ENCODE peak calls at places on chromosomes 6 and 20, in nine cellular contexts. Q, Z, U, W, B, H, E, T and Y are unnamed samples.

GRCh38 chr6:134908906-134909516 is 40.9 kb downstream of the ALDH8A1 start:
- DNase-seq in Q (no peak), Z (no peak), U (no peak), W (no peak), B (peak; percentile 90), H (peak; percentile 41), E (peak; percentile 7), T (peak; percentile 64), Y (peak; percentile 46)

GRCh38 chr6:117545161-117545595 is 57.1 kb downstream of the GOPC start:
- DNase-seq in Q (no peak), Z (no peak), U (no peak), W (no peak), B (peak; percentile 77), H (no peak), E (peak; percentile 85), T (no peak), Y (no peak)

GRCh38 chr20:46359233-46359751 is 47.1 kb downstream of the ELMO2 start:
- DNase-seq in Q (no peak), Z (no peak), U (no peak), W (no peak), B (no peak), H (no peak), E (no peak), T (no peak), Y (no peak)

GRCh38 chr20:32539063-32539816 is 45.9 kb downstream of the NOL4L start:
- DNase-seq in Q (no peak), Z (no peak), U (no peak), W (no peak), B (no peak), H (peak; percentile 25), E (no peak), T (no peak), Y (no peak)

GRCh38 chr6:150992682-150993081 is 127.2 kb downstream of the MTHFD1L start:
- DNase-seq in Q (no peak), Z (no peak), U (no peak), W (no peak), B (no peak), H (no peak), E (no peak), T (no peak), Y (no peak)

GRCh38 chr6:116557863-116558262 is 4.3 kb downstream of the CALHM4 start:
- DNase-seq in Q (no peak), Z (no peak), U (no peak), W (peak; percentile 51), B (peak; percentile 51), H (no peak), E (peak; percentile 22), T (peak; percentile 66), Y (no peak)

GRCh38 chr6:140567469-140567868 is 1193.0 kb upstream of the CITED2 start:
- DNase-seq in Q (no peak), Z (no peak), U (no peak), W (no peak), B (no peak), H (no peak), E (no peak), T (no peak), Y (no peak)

GRCh38 chr20:39778431-39778830 is 816.3 kb downstream of the DHX35 start:
- DNase-seq in Q (no peak), Z (no peak), U (no peak), W (no peak), B (no peak), H (no peak), E (no peak), T (no peak), Y (no peak)

GRCh38 chr6:132749111-132749510 is 8.6 kb downstream of the VNN2 start:
- DNase-seq in Q (no peak), Z (no peak), U (no peak), W (no peak), B (no peak), H (no peak), E (no peak), T (no peak), Y (no peak)

GRCh38 chr6:158654498-158654897 is 4.6 kb downstream of the SYTL3 start:
- DNase-seq in Q (no peak), Z (peak; percentile 57), U (peak; percentile 84), W (no peak), B (no peak), H (peak; percentile 67), E (peak; percentile 41), T (no peak), Y (no peak)

GRCh38 chr6:62711750-62712149 is 425.7 kb upstream of the KHDRBS2 start:
- DNase-seq in Q (no peak), Z (no peak), U (no peak), W (no peak), B (no peak), H (no peak), E (no peak), T (no peak), Y (no peak)

GRCh38 chr6:145814035-145814500 is 527 bp downstream of the FBXO30 start:
- DNase-seq in Q (no peak), Z (peak; percentile 34), U (no peak), W (peak; percentile 6), B (peak; percentile 65), H (peak; percentile 33), E (peak; percentile 54), T (no peak), Y (no peak)

GRCh38 chr6:35048631-35049083 is 92.5 kb downstream of the TCP11 start:
- DNase-seq in Q (no peak), Z (peak; percentile 30), U (no peak), W (no peak), B (no peak), H (peak; percentile 50), E (no peak), T (no peak), Y (no peak)
- TF ChIP-seq POLR2AphosphoS5 in Q (no peak), Z (no peak), U (peak; percentile 72), W (no peak), B (no peak), H (peak; percentile 34), E (no peak), T (no peak), Y (no peak)

DNA sequence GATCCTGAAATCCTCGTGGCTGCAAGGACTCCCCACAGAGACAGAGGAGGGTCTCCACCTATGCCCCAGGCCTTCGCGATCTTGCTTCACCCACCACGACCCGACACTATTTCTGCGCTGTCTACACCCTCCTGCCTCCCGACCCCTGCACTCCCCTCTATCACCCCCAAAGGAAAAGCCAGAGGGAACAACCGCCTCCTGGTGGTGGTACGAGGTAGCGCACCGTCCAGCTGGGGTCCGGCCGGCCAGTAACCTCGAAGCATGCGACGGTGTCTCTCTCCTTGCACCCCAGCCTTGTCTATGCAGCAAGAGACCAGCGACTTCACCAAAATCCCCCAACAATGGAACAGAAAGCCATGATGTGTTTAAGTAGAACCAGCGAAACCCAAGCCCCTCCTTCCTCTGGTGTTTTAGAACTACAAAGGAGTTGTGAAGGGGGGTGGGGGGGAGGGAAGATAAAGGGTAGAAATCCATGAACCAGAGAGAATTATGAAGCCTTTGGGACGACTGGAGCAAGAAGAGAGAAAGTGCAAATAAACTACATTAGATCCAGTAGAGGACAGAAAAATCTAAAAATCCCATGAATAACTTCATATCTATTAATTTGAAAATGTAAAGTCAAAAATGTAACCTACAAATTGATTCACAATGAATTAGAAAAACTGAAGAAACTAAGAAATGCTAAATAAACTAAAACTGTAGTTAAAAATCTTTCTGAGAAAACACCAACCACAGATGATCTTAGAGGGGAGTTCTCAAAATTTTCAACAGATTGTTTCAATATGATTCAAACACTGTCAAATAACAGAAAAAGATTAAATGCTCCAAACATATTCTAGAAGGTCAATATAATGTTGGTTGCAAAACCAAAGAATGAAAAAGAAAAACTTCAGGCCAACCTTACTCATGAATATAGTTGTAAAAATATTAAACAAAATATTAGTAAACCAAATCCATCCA is 168.0 kb downstream of the CDK19 start:
- DNase-seq in Q (no peak), Z (no peak), U (no peak), W (no peak), B (no peak), H (no peak), E (no peak), T (no peak), Y (no peak)
- TF ChIP-seq POLR2AphosphoS5 in Q (no peak), Z (no peak), U (no peak), W (no peak), B (no peak), H (no peak), E (no peak), T (no peak), Y (no peak)

DNA sequence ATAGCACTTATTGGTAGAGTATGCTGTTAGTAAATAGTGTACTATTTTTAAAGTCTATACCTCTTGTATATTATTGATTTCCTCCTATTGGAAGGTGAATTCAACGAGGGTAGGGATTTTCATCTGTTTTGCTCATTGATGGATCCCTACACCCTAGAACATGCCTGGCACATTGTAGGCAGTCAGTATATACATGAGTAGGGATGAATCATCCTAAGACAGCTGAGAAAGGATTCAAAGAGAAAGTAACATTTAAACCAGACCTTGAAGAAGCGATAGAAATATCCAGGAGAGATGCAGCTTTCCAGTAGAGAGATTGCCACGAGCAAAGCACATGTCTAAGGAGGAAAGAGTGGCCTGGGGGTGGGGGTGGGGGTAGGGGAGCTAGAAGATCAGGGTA is 168.0 kb downstream of the SAMD5 start:
- DNase-seq in Q (no peak), Z (no peak), U (no peak), W (no peak), B (no peak), H (no peak), E (no peak), T (no peak), Y (no peak)
- TF ChIP-seq POLR2AphosphoS5 in Q (no peak), Z (no peak), U (no peak), W (no peak), B (no peak), H (no peak), E (no peak), T (no peak), Y (no peak)

GRCh38 chr20:3828798-3829197 is 8.5 kb downstream of the AP5S1 start:
- DNase-seq in Q (no peak), Z (no peak), U (no peak), W (no peak), B (no peak), H (no peak), E (no peak), T (no peak), Y (no peak)
- TF ChIP-seq POLR2AphosphoS5 in Q (no peak), Z (no peak), U (no peak), W (no peak), B (no peak), H (no peak), E (no peak), T (no peak), Y (no peak)

GRCh38 chr6:50539441-50539840 is 173.9 kb upstream of the TFAP2D start:
- DNase-seq in Q (no peak), Z (no peak), U (no peak), W (no peak), B (no peak), H (no peak), E (no peak), T (no peak), Y (no peak)
- TF ChIP-seq POLR2AphosphoS5 in Q (no peak), Z (no peak), U (no peak), W (no peak), B (no peak), H (no peak), E (no peak), T (no peak), Y (no peak)

GRCh38 chr20:20366896-20367680 is 816 bp upstream of the INSM1 start:
- DNase-seq in Q (no peak), Z (peak; percentile 36), U (no peak), W (no peak), B (no peak), H (no peak), E (no peak), T (no peak), Y (no peak)
- TF ChIP-seq POLR2AphosphoS5 in Q (no peak), Z (no peak), U (no peak), W (no peak), B (no peak), H (no peak), E (no peak), T (no peak), Y (no peak)